ENCODE peak calls at places on chromosomes 5 and 9, in eight cellular contexts. H, C, Y, W, B, P, E and J are unnamed samples.
A peak's percentile ranks its signal among the peaks of the same experiment; 100 is the strongest.

GRCh38 chr9:33311953-33312352 is 21.6 kb downstream of the NFX1 start:
- DNase-seq in H (no peak), C (no peak), Y (no peak), W (no peak), B (no peak), P (no peak), E (no peak), J (no peak)

GRCh38 chr5:95069948-95070347 is 214.9 kb downstream of the MCTP1 start:
- DNase-seq in H (no peak), C (no peak), Y (no peak), W (no peak), B (no peak), P (no peak), E (no peak), J (peak; percentile 47)

GRCh38 chr9:131809941-131810344 is 70.1 kb upstream of the RAPGEF1 start:
- DNase-seq in H (no peak), C (no peak), Y (no peak), W (no peak), B (no peak), P (peak; percentile 63), E (no peak), J (no peak)

GRCh38 chr5:167895899-167896659 is 395.4 kb upstream of the WWC1 start:
- DNase-seq in H (no peak), C (no peak), Y (no peak), W (no peak), B (no peak), P (no peak), E (no peak), J (no peak)

GRCh38 chr9:89093201-89093600 is 85.4 kb downstream of the SHC3 start:
- DNase-seq in H (no peak), C (no peak), Y (no peak), W (no peak), B (no peak), P (no peak), E (no peak), J (no peak)

GRCh38 chr9:130598188-130598587 is 18.8 kb downstream of the FUBP3 start:
- DNase-seq in H (no peak), C (no peak), Y (no peak), W (no peak), B (no peak), P (no peak), E (no peak), J (no peak)

GRCh38 chr9:135905380-135906282 is 1.7 kb downstream of the CAMSAP1 start:
- DNase-seq in H (no peak), C (no peak), Y (no peak), W (peak; percentile 62), B (peak; percentile 90), P (no peak), E (no peak), J (no peak)

GRCh38 chr9:3909966-3910650 is 384.3 kb upstream of the RFX3 start:
- DNase-seq in H (no peak), C (no peak), Y (no peak), W (no peak), B (no peak), P (no peak), E (no peak), J (no peak)

GRCh38 chr5:101080485-101081240 is 177.6 kb upstream of the ST8SIA4 start:
- DNase-seq in H (no peak), C (no peak), Y (no peak), W (no peak), B (no peak), P (no peak), E (no peak), J (no peak)

GRCh38 chr5:132475531-132475930 is 15.0 kb downstream of the IRF1 start:
- DNase-seq in H (no peak), C (peak; percentile 12), Y (no peak), W (no peak), B (peak; percentile 73), P (no peak), E (no peak), J (no peak)

GRCh38 chr9:112853882-112854585 is 36.6 kb downstream of the SLC46A2 start:
- DNase-seq in H (no peak), C (no peak), Y (no peak), W (no peak), B (no peak), P (no peak), E (no peak), J (no peak)

GRCh38 chr5:155485344-155485743 is 471.8 kb downstream of the KIF4B start:
- DNase-seq in H (no peak), C (no peak), Y (no peak), W (no peak), B (no peak), P (no peak), E (no peak), J (no peak)

GRCh38 chr9:135928074-135928730 is 20.9 kb upstream of the CAMSAP1 start:
- DNase-seq in H (no peak), C (no peak), Y (no peak), W (no peak), B (no peak), P (no peak), E (no peak), J (no peak)

GRCh38 chr5:103454774-103455173 is 107.8 kb downstream of the NUDT12 start:
- DNase-seq in H (no peak), C (no peak), Y (no peak), W (no peak), B (no peak), P (no peak), E (no peak), J (no peak)

GRCh38 chr9:134305533-134305932 is 20.7 kb upstream of the RXRA start:
- DNase-seq in H (no peak), C (no peak), Y (no peak), W (no peak), B (no peak), P (no peak), E (no peak), J (no peak)

GRCh38 chr9:31210982-31211570 is 1173.4 kb upstream of the ACO1 start:
- DNase-seq in H (no peak), C (no peak), Y (no peak), W (no peak), B (peak; percentile 67), P (no peak), E (peak; percentile 3), J (peak; percentile 30)

GRCh38 chr9:124659099-124659659 is 111.9 kb downstream of the NR6A1 start:
- DNase-seq in H (no peak), C (peak; percentile 29), Y (peak; percentile 72), W (peak; percentile 3), B (peak; percentile 64), P (peak; percentile 24), E (peak; percentile 43), J (peak; percentile 75)

GRCh38 chr5:72599519-72600400 is 92.5 kb upstream of the ZNF366 start:
- DNase-seq in H (no peak), C (no peak), Y (no peak), W (no peak), B (no peak), P (no peak), E (no peak), J (no peak)

GRCh38 chr5:158303261-158303660 is 444.3 kb upstream of the CLINT1 start:
- DNase-seq in H (no peak), C (no peak), Y (no peak), W (no peak), B (no peak), P (no peak), E (no peak), J (no peak)

GRCh38 chr5:151591144-151591819 is at the start of gene FAT2:
- DNase-seq in H (no peak), C (no peak), Y (no peak), W (no peak), B (no peak), P (peak; percentile 46), E (no peak), J (no peak)